ENCODE peak calls at places on chromosomes 4 and X, in ten cellular contexts. S, O, W, Q, F, M, C, B, R and Y are unnamed samples.

GRCh38 chrX:38940547-38940946 is 139.3 kb downstream of the MID1IP1 start:
- DNase-seq in S (no peak), O (no peak), W (no peak), Q (no peak), F (no peak), M (no peak), C (no peak), B (no peak), R (no peak), Y (peak)

GRCh38 chr4:57943672-57944071 is 833.5 kb upstream of the IGFBP7 start:
- DNase-seq in S (no peak), O (no peak), W (no peak), Q (no peak), F (peak), M (no peak), C (no peak), B (no peak), R (no peak), Y (no peak)

GRCh38 chr4:148561467-148561866 is 119.3 kb upstream of the NR3C2 start:
- DNase-seq in S (no peak), O (no peak), W (no peak), Q (no peak), F (no peak), M (no peak), C (no peak), B (no peak), R (no peak), Y (no peak)

GRCh38 chr4:74408639-74409038 is 36.3 kb upstream of the AREG start:
- DNase-seq in S (no peak), O (no peak), W (no peak), Q (no peak), F (no peak), M (no peak), C (no peak), B (no peak), R (no peak), Y (peak)

GRCh38 chr4:98261291-98262271 is at the start of gene RAP1GDS1:
- DNase-seq in S (peak), O (peak), W (peak), Q (peak), F (peak), M (peak), C (no peak), B (peak), R (peak), Y (peak)

GRCh38 chrX:152733261-152733975 is at the start of the genes CSAG1 and MAGEA12:
- DNase-seq in S (peak), O (no peak), W (no peak), Q (no peak), F (no peak), M (peak), C (no peak), B (no peak), R (no peak), Y (no peak)

GRCh38 chr4:41288254-41288653 is 31.5 kb downstream of the UCHL1 start:
- DNase-seq in S (no peak), O (no peak), W (no peak), Q (no peak), F (no peak), M (no peak), C (no peak), B (no peak), R (no peak), Y (no peak)

GRCh38 chr4:94635172-94635571 is 122.6 kb upstream of the BMPR1B start:
- DNase-seq in S (no peak), O (no peak), W (no peak), Q (no peak), F (no peak), M (no peak), C (no peak), B (no peak), R (no peak), Y (peak)

GRCh38 chr4:98027827-98028226 is 115.4 kb downstream of the STPG2 start:
- DNase-seq in S (no peak), O (no peak), W (no peak), Q (no peak), F (no peak), M (no peak), C (peak), B (no peak), R (no peak), Y (no peak)

GRCh38 chr4:124685851-124686250 is 26.7 kb downstream of the ANKRD50 start:
- DNase-seq in S (no peak), O (no peak), W (no peak), Q (no peak), F (no peak), M (no peak), C (no peak), B (no peak), R (no peak), Y (no peak)

GRCh38 chr4:186726440-186727148 is 2.9 kb upstream of the FAT1 start:
- DNase-seq in S (peak), O (no peak), W (peak), Q (peak), F (peak), M (peak), C (no peak), B (no peak), R (no peak), Y (peak)